ENCODE peak calls at places on chromosome 13, in seven cellular contexts. U, E, R, P, W, N and Q are unnamed samples. For H3K36me3, the result is how much of the 10 kb centered on the place peaks cover.

GRCh38 chr13:35995136-35995535 is 136.0 kb downstream of the DCLK1 start:
- DNase-seq in E (no peak), P (no peak), R (no peak), U (no peak), W (no peak), N (no peak), Q (no peak)

GRCh38 chr13:112687836-112688559 is 1.8 kb upstream of the ATP11A start:
- DNase-seq in E (no peak), P (no peak), W (no peak), N (no peak), R (no peak), U (no peak), Q (no peak)

GRCh38 chr13:96925869-96926628 is 68.2 kb downstream of the OXGR1 start:
- DNase-seq in U (no peak), W (no peak), P (no peak), R (no peak), E (no peak), N (no peak), Q (no peak)

GRCh38 chr13:105627270-105627669 is 908.2 kb downstream of the EFNB2 start:
- DNase-seq in U (no peak), N (no peak), W (no peak), P (no peak), R (no peak), E (no peak), Q (no peak)

GRCh38 chr13:34522818-34523217 is 419.3 kb upstream of the NBEA start:
- DNase-seq in U (no peak), N (no peak), P (no peak), W (no peak), E (no peak), R (no peak), Q (no peak)

GRCh38 chr13:114108141-114108761 is 24.2 kb downstream of the RASA3 start:
- DNase-seq in W (no peak), N (peak), E (peak), U (no peak), R (peak), P (peak), Q (no peak)

GRCh38 chr13:53873558-53873957 is 844.9 kb downstream of the OLFM4 start:
- DNase-seq in U (no peak), N (no peak), P (no peak), W (no peak), E (no peak), R (no peak), Q (no peak)

GRCh38 chr13:73059460-73060250 is 850 bp downstream of the KLF5 start:
- DNase-seq in P (peak), E (no peak), W (peak), N (peak), U (peak), R (no peak), Q (no peak)

GRCh38 chr13:67619346-67619745 is 389.2 kb upstream of the PCDH9 start:
- DNase-seq in E (no peak), U (no peak), W (no peak), R (no peak), N (no peak), P (no peak), Q (no peak)

GRCh38 chr13:42181381-42181953 is 90.5 kb upstream of the AKAP11 start:
- DNase-seq in E (no peak), U (no peak), N (no peak), W (no peak), P (peak), R (no peak), Q (peak)

GRCh38 chr13:112335135-112335534 is 41.0 kb upstream of the SPACA7 start:
- DNase-seq in P (no peak), W (no peak), E (no peak), R (no peak), U (no peak), N (no peak), Q (no peak)

GRCh38 chr13:79423801-79424642 is 18.0 kb upstream of the RBM26 start:
- DNase-seq in P (no peak), W (no peak), N (no peak), E (no peak), R (no peak), U (peak), Q (peak)

DNA sequence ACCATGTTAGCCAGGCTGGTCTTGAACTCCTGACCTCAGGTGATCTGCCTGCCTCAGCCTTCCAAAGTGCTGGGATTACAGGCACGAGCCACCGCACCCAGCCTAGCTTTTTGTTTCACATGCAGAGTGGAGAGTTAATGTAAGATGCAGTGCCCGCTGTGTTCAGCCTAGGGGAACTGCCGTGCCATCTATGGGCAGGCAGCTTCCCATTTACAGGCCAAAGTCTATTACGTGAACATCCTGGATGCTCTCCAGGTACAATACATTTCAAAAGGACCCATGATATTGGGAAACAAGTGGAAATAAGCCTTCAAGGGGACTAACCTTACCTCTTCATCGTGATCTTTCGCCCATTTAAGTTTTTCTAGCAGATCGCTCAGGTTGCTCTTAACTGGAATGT is 10.1 kb downstream of the POGLUT2 start:
- DNase-seq in R (no peak), W (no peak), E (no peak), P (no peak), U (no peak), N (no peak), Q (no peak)
- H3K36me3 ChIP-seq in R (under half), W (half or more), E (under half), P (under half), U (under half), N (under half), Q (under half)

GRCh38 chr13:24288870-24289269 is 20.5 kb upstream of the C1QTNF9 start:
- DNase-seq in W (no peak), U (no peak), E (no peak), R (no peak), P (no peak), N (no peak), Q (no peak)
- H3K36me3 ChIP-seq in W (half or more), U (under half), E (half or more), R (under half), P (under half), N (half or more), Q (under half)

GRCh38 chr13:27427663-27428062 is 3.2 kb downstream of the GTF3A start:
- DNase-seq in U (no peak), P (no peak), E (no peak), N (no peak), W (no peak), R (no peak), Q (no peak)
- H3K36me3 ChIP-seq in U (half or more), P (under half), E (under half), N (half or more), W (half or more), R (under half), Q (under half)

GRCh38 chr13:50006426-50007135 is 8.7 kb upstream of the KCNRG start:
- DNase-seq in W (no peak), P (no peak), E (no peak), R (no peak), N (no peak), U (no peak), Q (no peak)
- H3K36me3 ChIP-seq in W (half or more), P (under half), E (under half), R (under half), N (half or more), U (half or more), Q (under half)